ENCODE peak calls at places on chromosomes 16 and 17, in five cellular contexts. A, Y, I, B and P are unnamed samples.
A peak's percentile ranks its signal among the peaks of the same experiment; 100 is the strongest.

GRCh38 chr17:45759761-45760160 is 24.4 kb upstream of the CRHR1 start:
- DNase-seq in A (peak; percentile 26), Y (no peak), I (no peak), B (no peak), P (no peak)

GRCh38 chr17:57370583-57370982 is 114.3 kb downstream of the MSI2 start:
- DNase-seq in A (peak; percentile 39), Y (no peak), I (no peak), B (no peak), P (no peak)

GRCh38 chr16:583815-584591 is 5.9 kb upstream of the RAB40C start:
- DNase-seq in A (no peak), Y (no peak), I (no peak), B (no peak), P (no peak)

GRCh38 chr16:81164481-81164880 is 68.3 kb upstream of the GCSH start:
- DNase-seq in A (no peak), Y (no peak), I (no peak), B (no peak), P (no peak)

GRCh38 chr16:25210758-25211157 is 6.0 kb upstream of the AQP8 start:
- DNase-seq in A (no peak), Y (no peak), I (no peak), B (no peak), P (no peak)

GRCh38 chr16:72995151-72995881 is 52.6 kb downstream of the ZFHX3 start:
- DNase-seq in A (peak; percentile 56), Y (no peak), I (no peak), B (no peak), P (no peak)

GRCh38 chr16:85759136-85759535 is 8.2 kb upstream of the C16orf74 start:
- DNase-seq in A (no peak), Y (no peak), I (no peak), B (no peak), P (no peak)

GRCh38 chr17:18996458-18996857 is 8.1 kb downstream of the FAM83G start:
- DNase-seq in A (no peak), Y (no peak), I (no peak), B (no peak), P (no peak)

GRCh38 chr16:22232277-22233049 is 26.4 kb downstream of the EEF2K start:
- DNase-seq in A (peak; percentile 87), Y (no peak), I (no peak), B (peak; percentile 90), P (no peak)

GRCh38 chr17:75094871-75095399 is 7.2 kb downstream of the SLC16A5 start:
- DNase-seq in A (no peak), Y (no peak), I (no peak), B (peak; percentile 47), P (no peak)

GRCh38 chr17:83115832-83116231 is 36.4 kb downstream of the METRNL start:
- DNase-seq in A (no peak), Y (no peak), I (no peak), B (no peak), P (no peak)

GRCh38 chr16:50497592-50497991 is 50.6 kb upstream of the NKD1 start:
- DNase-seq in A (no peak), Y (no peak), I (no peak), B (no peak), P (no peak)

GRCh38 chr17:2883544-2884203 is 87.4 kb downstream of the RAP1GAP2 start:
- DNase-seq in A (peak; percentile 84), Y (no peak), I (no peak), B (no peak), P (no peak)

GRCh38 chr17:37710344-37710886 is 34.4 kb downstream of the HNF1B start:
- DNase-seq in A (peak; percentile 72), Y (no peak), I (no peak), B (peak; percentile 99), P (no peak)

GRCh38 chr17:76027159-76027839 is at the start of gene EVPL:
- DNase-seq in A (peak; percentile 62), Y (no peak), I (no peak), B (peak; percentile 88), P (no peak)

GRCh38 chr17:16962804-16963203 is 9.1 kb downstream of the TNFRSF13B start:
- DNase-seq in A (peak; percentile 38), Y (no peak), I (no peak), B (no peak), P (peak; percentile 20)

GRCh38 chr17:8151641-8152111 is 528 bp downstream of the PER1 start:
- DNase-seq in A (no peak), Y (peak; percentile 77), I (peak; percentile 98), B (peak; percentile 90), P (peak; percentile 98)

GRCh38 chr17:56262854-56263253 is 109.6 kb downstream of the ANKFN1 start:
- DNase-seq in A (no peak), Y (no peak), I (no peak), B (peak; percentile 49), P (no peak)

GRCh38 chr16:3188675-3188924 is 596 bp downstream of the OR1F1 start:
- DNase-seq in A (no peak), Y (no peak), I (no peak), B (no peak), P (no peak)

GRCh38 chr17:364766-365165 is 12.2 kb upstream of the RPH3AL start:
- DNase-seq in A (no peak), Y (no peak), I (no peak), B (no peak), P (peak; percentile 55)

GRCh38 chr17:49106366-49107210 is 26.0 kb upstream of the B4GALNT2 start:
- DNase-seq in A (peak; percentile 92), Y (no peak), I (no peak), B (no peak), P (no peak)

GRCh38 chr17:49111934-49112333 is 20.6 kb upstream of the B4GALNT2 start:
- DNase-seq in A (no peak), Y (no peak), I (no peak), B (no peak), P (no peak)

GRCh38 chr17:49107211-49107557 is 25.4 kb upstream of the B4GALNT2 start:
- DNase-seq in A (no peak), Y (no peak), I (no peak), B (no peak), P (no peak)

GRCh38 chr17:49110504-49110903 is 22.1 kb upstream of the B4GALNT2 start:
- DNase-seq in A (no peak), Y (no peak), I (no peak), B (no peak), P (no peak)

GRCh38 chr17:49108318-49108717 is 24.3 kb upstream of the B4GALNT2 start:
- DNase-seq in A (peak; percentile 62), Y (no peak), I (no peak), B (peak; percentile 49), P (no peak)
- TF ChIP-seq EP300 in A (peak; percentile 19), Y (no peak), I (no peak), B (no peak), P (no peak)

GRCh38 chr17:69592692-69593350 is 178.3 kb downstream of the MAP2K6 start:
- DNase-seq in A (no peak), Y (no peak), I (no peak), B (no peak), P (no peak)
- TF ChIP-seq CTCF in A (no peak), Y (no peak), I (no peak), B (no peak), P (no peak)

GRCh38 chr17:66557886-66558285 is 255.5 kb downstream of the PRKCA start:
- DNase-seq in A (no peak), Y (no peak), I (no peak), B (no peak), P (no peak)
- TF ChIP-seq EP300 in A (no peak), Y (no peak), I (no peak), B (no peak), P (no peak)

DNA sequence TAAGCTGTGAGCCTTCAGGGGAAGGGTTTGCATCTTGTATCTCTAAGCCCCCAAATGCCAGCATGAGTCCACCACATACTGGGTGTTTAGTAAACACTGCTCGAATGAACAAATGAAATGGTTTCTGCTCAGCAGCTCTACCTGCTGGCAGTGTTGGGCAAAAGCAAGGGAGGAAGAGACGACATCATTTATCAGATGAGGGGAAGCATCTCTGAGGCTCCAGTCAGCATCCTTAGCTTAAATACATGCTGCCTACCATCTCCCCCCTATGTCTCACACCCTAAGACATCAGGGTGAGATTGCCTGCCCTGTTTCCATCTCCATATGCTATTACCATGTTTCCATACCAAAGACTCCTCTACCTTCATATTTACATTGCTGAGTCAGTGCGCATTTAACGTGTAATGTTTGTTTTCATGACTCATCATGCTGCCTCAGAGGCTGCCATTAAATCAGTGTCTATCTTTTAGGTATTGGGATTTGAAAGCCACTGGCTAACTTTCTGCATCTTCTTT is 379.8 kb downstream of the UTP18 start:
- DNase-seq in A (peak; percentile 84), Y (no peak), I (no peak), B (no peak), P (no peak)
- TF ChIP-seq CTCF in A (peak; percentile 55), Y (no peak), I (no peak), B (no peak), P (no peak)

DNA sequence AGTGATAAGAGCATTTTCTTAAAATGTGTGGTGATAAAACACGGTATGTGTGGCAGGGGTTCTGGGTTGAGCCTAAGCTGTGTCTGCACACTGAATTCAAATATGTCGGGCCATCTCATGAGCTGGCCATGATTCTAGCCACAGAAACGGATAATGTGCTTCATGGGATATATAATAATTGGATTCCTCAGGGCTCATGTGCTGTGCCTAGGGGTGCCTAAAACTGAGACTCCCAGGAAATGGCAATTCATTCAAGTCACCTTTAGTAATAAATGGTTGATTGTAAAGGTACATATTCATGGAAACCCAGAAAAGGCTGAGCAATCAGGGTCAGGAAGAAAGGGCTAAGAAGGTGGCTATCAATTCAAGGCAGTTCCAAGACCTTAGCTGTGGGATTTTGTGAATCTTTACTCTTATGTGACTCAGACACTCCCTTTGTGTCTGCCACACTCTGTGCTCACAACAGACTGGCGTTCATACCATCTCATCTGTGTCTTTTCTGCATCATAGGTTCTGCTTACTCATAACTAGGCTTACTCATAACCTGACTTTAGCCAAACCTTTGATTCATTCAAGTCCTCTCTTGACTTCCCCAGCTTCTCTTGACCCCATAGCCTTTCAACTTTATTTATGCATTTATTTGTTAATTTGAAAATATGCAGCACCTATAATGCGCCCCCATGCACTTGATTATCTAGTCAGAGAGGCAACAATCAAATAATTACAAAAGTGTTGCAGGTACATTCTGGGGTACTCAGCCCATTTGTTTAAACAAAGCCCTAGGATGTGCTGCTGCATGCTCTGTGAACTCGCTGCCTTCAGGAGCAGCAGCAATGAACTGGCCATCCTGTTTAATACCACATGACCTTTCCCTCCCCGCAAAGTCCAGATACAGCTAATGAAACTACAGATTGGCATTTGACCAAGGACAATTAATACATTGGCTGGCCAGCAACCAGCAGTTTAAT is 28.4 kb upstream of the MED13 start:
- DNase-seq in A (peak; percentile 91), Y (no peak), I (no peak), B (no peak), P (no peak)
- TF ChIP-seq EP300 in A (no peak), Y (no peak), I (no peak), B (no peak), P (no peak)

GRCh38 chr16:16136588-16136987 is 86.7 kb downstream of the ABCC6 start:
- DNase-seq in A (no peak), Y (no peak), I (no peak), B (no peak), P (no peak)
- TF ChIP-seq CTCF in A (no peak), Y (no peak), I (no peak), B (no peak), P (no peak)